ENCODE peak calls at places on chromosomes 5 and 9, in four cellular contexts. F is OCI-LY7, A is colonic mucosa, G is astrocyte of the spinal cord. Z is an unnamed sample.

GRCh38 chr5:2254404-2254803 is 371.7 kb upstream of the IRX4 start:
- DNase-seq in A (no peak), F (no peak), G (no peak), Z (no peak)

GRCh38 chr5:16740476-16740875 is 123.7 kb upstream of the RETREG1 start:
- DNase-seq in G (no peak), A (no peak), F (no peak), Z (no peak)

GRCh38 chr9:103991001-103991400 is 103.1 kb upstream of the SMC2 start:
- DNase-seq in G (no peak), F (no peak), A (no peak), Z (no peak)

GRCh38 chr5:2017540-2018389 is 135.0 kb upstream of the IRX4 start:
- DNase-seq in A (no peak), G (no peak), F (peak), Z (peak)

GRCh38 chr5:131513780-131514179 is 121.2 kb downstream of the RAPGEF6 start:
- DNase-seq in F (no peak), A (no peak), G (no peak), Z (peak)

GRCh38 chr5:91436241-91436640 is 53.1 kb upstream of the ARRDC3 start:
- DNase-seq in A (no peak), F (no peak), G (no peak), Z (no peak)

GRCh38 chr9:113461285-113461684 is 2.2 kb upstream of the RGS3 start:
- DNase-seq in G (no peak), A (no peak), F (no peak), Z (no peak)

GRCh38 chr5:173573126-173573960 is 43.1 kb downstream of the BOD1 start:
- DNase-seq in G (peak), F (peak), A (peak), Z (peak)

GRCh38 chr9:91421022-91421765 is 2.4 kb downstream of the NFIL3 start:
- DNase-seq in A (peak), G (peak), F (no peak), Z (no peak)

GRCh38 chr9:126862461-126862830 is 2.0 kb downstream of the ZBTB34 start:
- DNase-seq in F (peak), A (peak), G (no peak), Z (no peak)
- H3K4me3 ChIP-seq in F (peak), A (peak), G (no peak), Z (no peak)

DNA sequence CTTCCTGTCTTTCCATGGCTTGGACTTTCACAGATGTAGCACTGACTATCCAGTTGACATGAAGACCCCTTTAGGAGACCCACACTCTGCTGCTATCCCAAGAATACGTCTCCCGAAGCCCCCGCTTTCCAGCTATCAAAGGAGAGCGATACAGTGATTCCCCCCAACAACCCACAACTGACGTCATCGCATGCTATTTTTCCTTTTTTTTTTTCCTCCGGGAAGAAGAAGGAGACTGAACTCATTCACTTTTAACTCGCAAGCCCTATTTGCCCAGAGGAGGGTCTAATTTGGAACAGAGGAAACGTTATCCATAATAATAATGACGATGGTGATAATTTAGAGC is 2.1 kb downstream of the PAPPA start:
- DNase-seq in F (no peak), A (no peak), G (peak), Z (no peak)
- H3K4me3 ChIP-seq in F (no peak), A (no peak), G (peak), Z (no peak)

DNA sequence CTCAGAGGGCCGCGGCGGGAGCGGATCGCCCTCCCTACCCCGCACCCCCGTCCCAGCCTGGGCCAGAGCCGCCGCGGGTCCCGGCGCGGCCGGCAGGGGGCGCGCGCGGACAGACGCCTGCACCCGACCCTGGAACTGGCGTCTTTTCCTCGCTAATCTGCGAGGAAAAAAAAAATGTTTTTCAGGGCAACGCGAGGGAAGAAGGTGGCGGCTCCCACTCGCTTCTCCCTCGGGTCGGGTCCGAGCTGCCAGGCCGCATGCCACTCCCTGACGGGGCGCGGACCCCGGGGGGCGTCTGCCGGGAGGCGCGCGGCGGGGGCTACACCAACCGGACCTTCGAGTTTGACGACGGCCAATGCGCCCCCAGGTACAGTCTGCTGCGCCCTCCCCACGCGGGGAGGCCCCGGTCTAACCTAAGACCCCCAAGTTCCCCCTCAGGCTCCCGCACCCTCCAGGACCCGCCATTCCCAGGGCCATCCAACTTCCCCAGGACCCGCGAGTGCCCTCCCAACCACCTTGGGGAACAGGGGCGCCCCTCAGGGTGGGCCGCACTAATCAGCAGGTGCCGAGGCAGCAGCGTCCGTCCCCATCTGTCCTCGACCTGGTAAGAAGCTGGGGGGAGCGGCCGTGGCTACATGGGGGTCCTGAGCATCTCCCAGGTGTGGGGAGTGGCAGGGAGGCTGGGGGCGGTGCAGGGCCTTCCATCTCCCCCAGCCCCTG is at the start of gene KCNT1:
- DNase-seq in A (peak), G (peak), F (peak), Z (no peak)
- H3K4me3 ChIP-seq in A (no peak), G (no peak), F (no peak), Z (no peak)

DNA sequence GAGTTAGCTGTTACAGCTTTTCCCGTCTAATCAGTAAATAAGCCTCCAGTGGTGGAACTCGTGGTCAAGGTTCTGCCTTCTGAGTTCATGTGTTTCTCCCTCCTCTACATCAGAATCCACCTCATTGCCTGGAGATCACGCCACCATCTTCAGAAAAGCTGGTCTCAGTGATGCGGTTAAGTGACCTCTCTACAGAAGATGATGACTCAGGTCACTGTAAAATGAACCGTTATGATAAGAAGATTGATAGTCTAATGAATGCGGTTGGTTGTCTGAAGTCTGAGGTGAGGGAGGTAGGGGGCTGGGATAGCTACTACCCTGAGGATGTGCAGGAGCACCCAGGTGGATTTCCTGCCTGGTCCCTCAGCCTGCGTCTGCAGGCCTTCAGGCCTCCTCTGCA is 13.3 kb downstream of the ODF2 start:
- DNase-seq in G (no peak), A (no peak), F (no peak), Z (no peak)
- H3K4me3 ChIP-seq in G (no peak), A (no peak), F (no peak), Z (no peak)

GRCh38 chr9:130448035-130448624 is 3.4 kb downstream of the ASS1 start:
- DNase-seq in F (peak), G (peak), A (no peak), Z (peak)

GRCh38 chr9:130445268-130445983 is 665 bp downstream of the ASS1 start:
- DNase-seq in F (no peak), A (peak), G (peak), Z (no peak)

GRCh38 chr9:130446111-130446861 is 1.5 kb downstream of the ASS1 start:
- DNase-seq in F (no peak), A (peak), G (peak), Z (no peak)

GRCh38 chr9:130448771-130449170 is 4.0 kb downstream of the ASS1 start:
- DNase-seq in G (peak), A (no peak), F (no peak), Z (no peak)

GRCh38 chr9:130447193-130447816 is 2.5 kb downstream of the ASS1 start:
- DNase-seq in F (no peak), A (no peak), G (no peak), Z (no peak)
- H3K4me3 ChIP-seq in F (no peak), A (peak), G (no peak), Z (no peak)

DNA sequence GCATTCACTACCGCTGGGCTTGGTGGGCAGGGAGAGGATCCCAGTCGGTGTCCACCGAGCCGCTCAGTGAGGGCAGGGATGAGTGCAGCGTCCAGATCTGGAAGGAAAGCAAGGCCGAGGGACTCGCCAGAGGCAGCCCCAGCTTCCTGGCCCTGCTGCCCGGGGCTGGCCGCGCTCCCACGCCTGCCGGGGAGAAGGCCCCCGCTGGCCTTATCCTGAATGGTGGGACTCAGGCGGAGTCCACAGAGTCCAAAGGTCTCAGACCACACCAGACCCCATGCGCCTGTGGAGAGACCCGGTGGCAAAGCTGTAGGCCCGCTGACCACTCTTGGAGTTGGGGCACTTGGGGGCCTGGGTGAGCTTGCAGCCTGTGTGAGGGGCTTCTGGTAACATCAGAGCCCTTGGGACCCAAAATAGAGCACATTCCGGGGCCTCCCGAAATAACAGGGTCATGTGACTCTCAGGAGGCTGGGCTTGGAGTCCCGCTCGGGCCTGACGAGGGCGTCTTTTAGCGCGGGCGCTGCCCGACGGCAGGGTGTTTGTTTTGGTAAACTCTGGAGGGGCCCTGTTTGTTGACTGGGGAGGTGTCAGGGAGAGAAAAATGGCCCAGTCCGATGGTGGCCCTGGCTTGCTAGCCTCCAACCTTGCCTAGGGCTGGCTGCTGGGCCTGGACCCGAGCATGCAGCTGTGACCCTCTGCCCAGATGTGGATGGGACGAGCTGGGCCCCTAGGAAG is 2.8 kb downstream of the RXRA start:
- DNase-seq in G (no peak), A (peak), F (no peak), Z (no peak)
- H3K4me3 ChIP-seq in G (peak), A (peak), F (no peak), Z (no peak)

GRCh38 chr5:156753846-156754245 is 96.2 kb upstream of the PPP1R2B start:
- DNase-seq in A (no peak), G (no peak), F (no peak), Z (no peak)
- H3K4me3 ChIP-seq in A (no peak), G (no peak), F (no peak), Z (no peak)

DNA sequence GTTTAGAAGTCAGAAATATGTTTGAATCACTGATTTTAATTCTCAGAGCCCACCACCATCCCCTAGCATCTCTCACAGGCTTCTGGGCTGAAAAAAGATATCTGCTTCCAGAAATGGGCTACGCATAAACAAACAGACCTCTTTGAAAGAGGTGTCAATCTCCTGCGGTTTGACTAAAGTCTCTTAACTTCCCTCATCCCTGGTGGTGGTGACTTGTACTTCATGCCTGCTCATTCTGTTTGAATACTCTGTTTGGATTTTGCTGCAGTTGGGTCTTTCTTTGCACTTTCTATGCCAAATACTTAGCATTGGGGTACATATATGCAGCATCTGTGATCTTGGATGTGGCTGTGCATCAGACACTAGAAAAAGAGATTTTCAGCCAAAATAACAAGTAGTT is 157.2 kb upstream of the ATP10B start:
- DNase-seq in A (no peak), G (no peak), F (no peak), Z (no peak)
- H3K4me3 ChIP-seq in A (no peak), G (no peak), F (no peak), Z (no peak)

Z was measured in Jurkat, Clone E6-1.